ENCODE peak calls at places on chromosomes 1 and 21, in seven cellular contexts. I is H1, Y is heart right ventricle, M is hepatocyte, K is OCI-LY7, O is ovary, F is fibroblast of lung. B is an unnamed sample. For H3K9me3, the result is how much of the 10 kb centered on the place peaks cover.

GRCh38 chr1:232351335-232351734 is 278.6 kb downstream of the SIPA1L2 start:
- DNase-seq in Y (no peak), O (no peak), F (no peak), M (no peak), I (no peak), K (no peak), B (no peak)

GRCh38 chr1:65832296-65832695 is 39.6 kb downstream of the PDE4B start:
- DNase-seq in Y (no peak), F (peak), I (no peak), O (no peak), M (no peak), K (no peak), B (no peak)

GRCh38 chr1:239570878-239571277 is 184.5 kb downstream of the CHRM3 start:
- DNase-seq in M (no peak), I (no peak), Y (no peak), K (no peak), O (no peak), F (no peak), B (no peak)

GRCh38 chr1:70420320-70420719 is 9.3 kb downstream of the CTH start:
- DNase-seq in F (no peak), M (no peak), Y (no peak), I (no peak), K (no peak), O (no peak), B (no peak)

GRCh38 chr21:34132202-34132601 is 58.8 kb downstream of the MRPS6 start:
- DNase-seq in K (no peak), F (no peak), Y (no peak), M (no peak), I (no peak), O (no peak), B (no peak)

GRCh38 chr1:21313886-21314796 is 23.9 kb upstream of the ECE1 start:
- DNase-seq in I (no peak), K (no peak), O (peak), F (no peak), M (no peak), Y (peak), B (no peak)

GRCh38 chr21:27023186-27023585 is 56.3 kb upstream of the ADAMTS5 start:
- DNase-seq in O (no peak), M (no peak), Y (no peak), K (no peak), F (no peak), I (no peak), B (no peak)

GRCh38 chr21:45021428-45022347 is 52.7 kb upstream of the ADARB1 start:
- DNase-seq in Y (no peak), F (no peak), I (no peak), O (peak), M (no peak), K (no peak), B (no peak)

GRCh38 chr1:170931650-170932049 is 3.7 kb upstream of the MROH9 start:
- DNase-seq in O (no peak), M (no peak), F (no peak), I (no peak), Y (no peak), K (no peak), B (no peak)

GRCh38 chr1:78145105-78145580 is 99.4 kb downstream of the GIPC2 start:
- DNase-seq in M (peak), Y (peak), K (peak), I (no peak), F (peak), O (peak), B (no peak)

GRCh38 chr1:83996621-83997020 is 2.3 kb downstream of the TTLL7 start:
- DNase-seq in Y (no peak), I (no peak), F (peak), M (no peak), O (no peak), K (no peak), B (no peak)

GRCh38 chr1:181783208-181783607 is 278.3 kb downstream of the ZNF648 start:
- DNase-seq in O (no peak), M (no peak), F (no peak), I (no peak), Y (no peak), K (no peak), B (no peak)

GRCh38 chr1:47598357-47598756 is 160.5 kb downstream of the FOXD2 start:
- DNase-seq in K (no peak), I (no peak), F (no peak), Y (no peak), M (no peak), O (no peak), B (no peak)

GRCh38 chr21:19256934-19257660 is 853.5 kb upstream of the TMPRSS15 start:
- DNase-seq in M (no peak), O (no peak), K (no peak), F (no peak), I (no peak), Y (no peak), B (no peak)

GRCh38 chr1:192401832-192402231 is 85.0 kb downstream of the RGS21 start:
- DNase-seq in F (peak), O (no peak), Y (no peak), I (no peak), K (no peak), M (no peak), B (no peak)

GRCh38 chr1:165439287-165439686 is 5.6 kb downstream of the RXRG start:
- DNase-seq in K (no peak), M (no peak), O (no peak), F (no peak), Y (no peak), I (no peak), B (no peak)

GRCh38 chr1:68104155-68104554 is 53.7 kb upstream of the DIRAS3 start:
- DNase-seq in M (no peak), F (peak), K (no peak), I (no peak), O (no peak), Y (no peak), B (no peak)
- H3K9me3 ChIP-seq in M (under half), F (under half), K (under half), I (under half), O (under half), Y (under half), B (under half)

GRCh38 chr1:248730507-248731335 is 24.8 kb downstream of the LYPD8 start:
- DNase-seq in O (no peak), I (no peak), M (no peak), Y (no peak), F (no peak), K (no peak), B (no peak)
- H3K9me3 ChIP-seq in O (under half), I (half or more), M (under half), Y (under half), F (under half), K (under half), B (under half)

DNA sequence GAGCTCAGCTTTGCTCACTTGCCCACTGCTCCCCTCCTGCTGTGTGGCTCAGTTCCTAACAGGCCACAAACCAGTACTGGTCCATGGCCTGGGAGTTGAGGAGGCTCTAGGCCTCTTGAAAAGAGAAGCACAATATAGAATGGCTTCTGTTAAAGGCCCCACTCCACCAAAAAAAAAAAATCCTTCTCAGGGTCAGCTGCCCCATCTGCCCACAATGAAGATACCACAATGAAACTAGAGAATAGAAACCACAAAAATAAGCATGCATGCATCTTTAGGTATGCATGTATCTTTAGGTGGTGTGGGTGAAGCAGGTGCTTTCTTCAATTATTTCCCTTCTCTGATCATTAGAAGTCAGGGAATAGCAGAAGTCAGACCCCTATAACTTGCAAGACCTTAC is 620.4 kb upstream of the BEND5 start:
- DNase-seq in I (no peak), Y (no peak), K (no peak), F (no peak), M (no peak), O (no peak), B (no peak)
- H3K9me3 ChIP-seq in I (half or more), Y (under half), K (under half), F (under half), M (under half), O (under half), B (under half)

GRCh38 chr1:107175102-107175501 is 34.3 kb downstream of the NTNG1 start:
- DNase-seq in M (no peak), O (no peak), I (no peak), K (no peak), F (no peak), Y (no peak), B (no peak)
- H3K9me3 ChIP-seq in M (under half), O (under half), I (under half), K (under half), F (under half), Y (under half), B (under half)

DNA sequence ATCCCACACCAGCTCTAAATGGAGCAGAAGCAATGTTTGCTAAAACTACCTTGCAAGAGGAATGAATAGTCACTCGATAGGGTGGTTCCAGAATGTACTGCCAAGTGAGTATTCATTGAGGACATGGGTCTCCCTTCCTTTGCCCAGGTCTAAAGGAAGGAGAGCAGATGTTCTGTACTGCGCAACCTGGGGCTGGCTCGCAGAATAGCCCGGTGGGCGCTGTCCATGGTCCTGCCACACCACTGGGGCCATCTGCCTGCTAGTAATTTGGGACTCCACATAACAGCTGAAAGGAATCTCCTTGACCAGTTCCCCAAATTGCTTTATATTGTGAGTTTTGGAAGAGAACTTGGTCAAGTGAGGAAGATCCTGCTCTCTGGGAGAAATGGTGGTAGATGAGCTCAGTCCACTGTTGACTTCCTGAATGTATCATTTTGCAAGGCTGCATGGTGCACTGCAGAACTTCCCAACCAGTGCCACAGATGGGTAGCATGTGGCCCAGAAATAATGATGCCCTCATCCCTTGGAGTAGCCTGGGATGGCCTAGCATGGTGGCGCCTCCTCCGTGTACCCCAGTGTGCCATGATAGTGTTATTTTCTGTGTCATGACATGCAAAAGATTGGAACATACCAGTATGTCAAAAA is 5.7 kb downstream of the SLC6A17 start:
- DNase-seq in I (no peak), K (peak), M (peak), F (peak), Y (peak), O (peak), B (no peak)
- H3K9me3 ChIP-seq in I (under half), K (under half), M (under half), F (under half), Y (under half), O (under half), B (under half)

GRCh38 chr21:7947422-7947821 is 2574.0 kb upstream of the TPTE start:
- DNase-seq in M (no peak), O (no peak), K (no peak), F (no peak), I (no peak), Y (no peak), B (no peak)
- H3K9me3 ChIP-seq in M (half or more), O (under half), K (half or more), F (under half), I (half or more), Y (under half), B (half or more)

B was measured in T-helper 17 cell.